ENCODE peak calls at places on chromosomes 6 and 20, in eight cellular contexts. One of them, this sample, is unnamed.

GRCh38 chr6:15274696-15275387 is 29.0 kb downstream of the JARID2 start:
- DNase-seq in mesothelial cell of epicardium: no peak
- DNase-seq in spleen: no peak
- DNase-seq in epithelial cell of esophagus: no peak
- DNase-seq in fibroblast of mammary gland: peak
- DNase-seq in MCF 10A: peak
- DNase-seq in AG09319: no peak
- DNase-seq in RWPE1: no peak
- DNase-seq in this sample: no peak

GRCh38 chr6:101614774-101615173 is 221.3 kb downstream of the GRIK2 start:
- DNase-seq in spleen: no peak
- DNase-seq in MCF 10A: peak
- DNase-seq in mesothelial cell of epicardium: no peak
- DNase-seq in AG09319: no peak
- DNase-seq in fibroblast of mammary gland: peak
- DNase-seq in RWPE1: peak
- DNase-seq in epithelial cell of esophagus: peak
- DNase-seq in this sample: no peak

GRCh38 chr6:91653324-91653723 is 1066.5 kb upstream of the MAP3K7 start:
- DNase-seq in MCF 10A: no peak
- DNase-seq in spleen: no peak
- DNase-seq in fibroblast of mammary gland: no peak
- DNase-seq in AG09319: no peak
- DNase-seq in mesothelial cell of epicardium: no peak
- DNase-seq in epithelial cell of esophagus: no peak
- DNase-seq in RWPE1: no peak
- DNase-seq in this sample: no peak

GRCh38 chr20:19785173-19785799 is 27.2 kb downstream of the RIN2 start:
- DNase-seq in MCF 10A: peak
- DNase-seq in fibroblast of mammary gland: peak
- DNase-seq in epithelial cell of esophagus: no peak
- DNase-seq in AG09319: no peak
- DNase-seq in mesothelial cell of epicardium: no peak
- DNase-seq in spleen: no peak
- DNase-seq in RWPE1: no peak
- DNase-seq in this sample: no peak

GRCh38 chr20:37914672-37915433 is 11.9 kb downstream of the VSTM2L start:
- DNase-seq in spleen: no peak
- DNase-seq in fibroblast of mammary gland: no peak
- DNase-seq in RWPE1: no peak
- DNase-seq in MCF 10A: no peak
- DNase-seq in epithelial cell of esophagus: no peak
- DNase-seq in AG09319: no peak
- DNase-seq in mesothelial cell of epicardium: peak
- DNase-seq in this sample: peak

GRCh38 chr20:14609328-14610221 is 272.2 kb upstream of the FLRT3 start:
- DNase-seq in MCF 10A: no peak
- DNase-seq in AG09319: no peak
- DNase-seq in epithelial cell of esophagus: no peak
- DNase-seq in RWPE1: no peak
- DNase-seq in spleen: no peak
- DNase-seq in mesothelial cell of epicardium: no peak
- DNase-seq in fibroblast of mammary gland: no peak
- DNase-seq in this sample: no peak

GRCh38 chr6:683742-684440 is 9.0 kb downstream of the EXOC2 start:
- DNase-seq in mesothelial cell of epicardium: peak
- DNase-seq in MCF 10A: no peak
- DNase-seq in RWPE1: no peak
- DNase-seq in spleen: no peak
- DNase-seq in fibroblast of mammary gland: peak
- DNase-seq in AG09319: peak
- DNase-seq in epithelial cell of esophagus: no peak
- DNase-seq in this sample: peak

GRCh38 chr20:58014628-58015315 is 213.7 kb downstream of the ANKRD60 start:
- DNase-seq in fibroblast of mammary gland: no peak
- DNase-seq in AG09319: no peak
- DNase-seq in MCF 10A: peak
- DNase-seq in mesothelial cell of epicardium: no peak
- DNase-seq in epithelial cell of esophagus: peak
- DNase-seq in spleen: no peak
- DNase-seq in RWPE1: peak
- DNase-seq in this sample: peak

GRCh38 chr20:38168791-38169589 is 3.9 kb upstream of the TGM2 start:
- DNase-seq in epithelial cell of esophagus: peak
- DNase-seq in spleen: peak
- DNase-seq in AG09319: no peak
- DNase-seq in MCF 10A: peak
- DNase-seq in RWPE1: peak
- DNase-seq in fibroblast of mammary gland: no peak
- DNase-seq in mesothelial cell of epicardium: no peak
- DNase-seq in this sample: no peak

GRCh38 chr20:24699321-24700165 is 230.1 kb downstream of the SYNDIG1 start:
- DNase-seq in AG09319: no peak
- DNase-seq in fibroblast of mammary gland: no peak
- DNase-seq in epithelial cell of esophagus: no peak
- DNase-seq in RWPE1: no peak
- DNase-seq in mesothelial cell of epicardium: peak
- DNase-seq in spleen: peak
- DNase-seq in MCF 10A: no peak
- DNase-seq in this sample: no peak

GRCh38 chr6:166556871-166557322 is 29.6 kb downstream of the RAMACL start:
- DNase-seq in mesothelial cell of epicardium: no peak
- DNase-seq in RWPE1: peak
- DNase-seq in MCF 10A: peak
- DNase-seq in AG09319: peak
- DNase-seq in epithelial cell of esophagus: peak
- DNase-seq in fibroblast of mammary gland: peak
- DNase-seq in spleen: peak
- DNase-seq in this sample: peak

GRCh38 chr6:11785953-11786579 is 7.5 kb upstream of the ADTRP start:
- DNase-seq in spleen: no peak
- DNase-seq in epithelial cell of esophagus: no peak
- DNase-seq in RWPE1: no peak
- DNase-seq in fibroblast of mammary gland: no peak
- DNase-seq in MCF 10A: no peak
- DNase-seq in mesothelial cell of epicardium: no peak
- DNase-seq in AG09319: no peak
- DNase-seq in this sample: peak

GRCh38 chr6:88899569-88900316 is 63.7 kb downstream of the RNGTT start:
- DNase-seq in mesothelial cell of epicardium: no peak
- DNase-seq in epithelial cell of esophagus: peak
- DNase-seq in MCF 10A: no peak
- DNase-seq in AG09319: no peak
- DNase-seq in RWPE1: no peak
- DNase-seq in spleen: no peak
- DNase-seq in fibroblast of mammary gland: no peak
- DNase-seq in this sample: no peak

GRCh38 chr6:27761391-27761790 is 150.8 kb downstream of the OR2B2 start:
- DNase-seq in AG09319: no peak
- DNase-seq in RWPE1: no peak
- DNase-seq in epithelial cell of esophagus: no peak
- DNase-seq in fibroblast of mammary gland: peak
- DNase-seq in MCF 10A: peak
- DNase-seq in mesothelial cell of epicardium: no peak
- DNase-seq in spleen: no peak
- DNase-seq in this sample: peak

GRCh38 chr6:166005401-166005845 is 162.2 kb downstream of the TBXT start:
- DNase-seq in AG09319: no peak
- DNase-seq in RWPE1: peak
- DNase-seq in spleen: no peak
- DNase-seq in MCF 10A: peak
- DNase-seq in fibroblast of mammary gland: peak
- DNase-seq in mesothelial cell of epicardium: peak
- DNase-seq in epithelial cell of esophagus: no peak
- DNase-seq in this sample: no peak

GRCh38 chr20:23269954-23270353 is 80.6 kb upstream of the NXT1 start:
- DNase-seq in RWPE1: no peak
- DNase-seq in AG09319: no peak
- DNase-seq in epithelial cell of esophagus: no peak
- DNase-seq in fibroblast of mammary gland: no peak
- DNase-seq in MCF 10A: no peak
- DNase-seq in spleen: peak
- DNase-seq in mesothelial cell of epicardium: no peak
- DNase-seq in this sample: no peak

GRCh38 chr6:170026272-170027110 is 264.4 kb downstream of the DLL1 start:
- DNase-seq in epithelial cell of esophagus: peak
- DNase-seq in MCF 10A: peak
- DNase-seq in spleen: peak
- DNase-seq in mesothelial cell of epicardium: no peak
- DNase-seq in AG09319: no peak
- DNase-seq in RWPE1: peak
- DNase-seq in fibroblast of mammary gland: no peak
- DNase-seq in this sample: no peak

GRCh38 chr6:135089901-135090300 is 35.3 kb upstream of the HBS1L start:
- DNase-seq in epithelial cell of esophagus: no peak
- DNase-seq in mesothelial cell of epicardium: no peak
- DNase-seq in MCF 10A: no peak
- DNase-seq in fibroblast of mammary gland: no peak
- DNase-seq in AG09319: no peak
- DNase-seq in RWPE1: no peak
- DNase-seq in spleen: no peak
- DNase-seq in this sample: peak

GRCh38 chr20:6504179-6504578 is 263.3 kb upstream of the BMP2 start:
- DNase-seq in RWPE1: no peak
- DNase-seq in fibroblast of mammary gland: no peak
- DNase-seq in mesothelial cell of epicardium: no peak
- DNase-seq in spleen: no peak
- DNase-seq in epithelial cell of esophagus: no peak
- DNase-seq in MCF 10A: no peak
- DNase-seq in AG09319: no peak
- DNase-seq in this sample: no peak

GRCh38 chr6:37994238-37994637 is 174.7 kb downstream of the ZFAND3 start:
- DNase-seq in AG09319: no peak
- DNase-seq in RWPE1: peak
- DNase-seq in spleen: no peak
- DNase-seq in mesothelial cell of epicardium: no peak
- DNase-seq in epithelial cell of esophagus: peak
- DNase-seq in fibroblast of mammary gland: peak
- DNase-seq in MCF 10A: no peak
- DNase-seq in this sample: no peak

GRCh38 chr6:83824388-83824801 is 28.8 kb upstream of the RIPPLY2 start:
- DNase-seq in AG09319: no peak
- DNase-seq in fibroblast of mammary gland: peak
- DNase-seq in RWPE1: peak
- DNase-seq in epithelial cell of esophagus: peak
- DNase-seq in mesothelial cell of epicardium: no peak
- DNase-seq in spleen: no peak
- DNase-seq in MCF 10A: peak
- DNase-seq in this sample: no peak

GRCh38 chr6:29824144-29824543 is 3.5 kb upstream of the HLA-G start:
- DNase-seq in RWPE1: no peak
- DNase-seq in MCF 10A: no peak
- DNase-seq in AG09319: no peak
- DNase-seq in epithelial cell of esophagus: no peak
- DNase-seq in mesothelial cell of epicardium: no peak
- DNase-seq in fibroblast of mammary gland: no peak
- DNase-seq in spleen: no peak
- DNase-seq in this sample: no peak

GRCh38 chr20:32235331-32236047 is 27.8 kb downstream of the POFUT1 start:
- DNase-seq in epithelial cell of esophagus: no peak
- DNase-seq in spleen: no peak
- DNase-seq in mesothelial cell of epicardium: no peak
- DNase-seq in RWPE1: no peak
- DNase-seq in fibroblast of mammary gland: no peak
- DNase-seq in AG09319: no peak
- DNase-seq in MCF 10A: no peak
- DNase-seq in this sample: no peak
- TF ChIP-seq CTCF in epithelial cell of esophagus: no peak
- TF ChIP-seq CTCF in spleen: no peak
- TF ChIP-seq CTCF in mesothelial cell of epicardium: no peak
- TF ChIP-seq CTCF in RWPE1: no peak
- TF ChIP-seq CTCF in fibroblast of mammary gland: no peak
- TF ChIP-seq CTCF in AG09319: no peak
- TF ChIP-seq CTCF in MCF 10A: no peak
- TF ChIP-seq CTCF in this sample: no peak

DNA sequence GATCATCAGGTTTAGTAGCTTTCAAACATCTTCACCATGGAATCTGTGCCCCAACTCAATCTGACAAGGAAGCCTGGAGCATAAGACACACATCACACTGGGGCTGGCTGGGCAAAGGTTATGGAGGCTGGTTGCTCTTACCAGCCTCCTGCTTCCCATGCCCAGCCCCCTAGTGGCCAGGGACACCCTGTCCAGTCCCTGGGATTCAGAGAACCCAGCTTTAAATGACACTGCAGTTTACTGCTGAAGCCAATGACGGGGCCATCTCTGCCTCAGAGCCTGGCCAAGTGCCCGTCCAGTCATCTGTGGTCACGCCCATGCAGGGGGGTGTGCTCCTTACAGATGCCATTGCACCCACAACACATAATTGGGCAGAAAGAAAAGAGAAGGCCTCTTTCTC is 272.9 kb downstream of the SMOC2 start:
- DNase-seq in AG09319: no peak
- DNase-seq in fibroblast of mammary gland: peak
- DNase-seq in MCF 10A: peak
- DNase-seq in spleen: no peak
- DNase-seq in epithelial cell of esophagus: no peak
- DNase-seq in RWPE1: peak
- DNase-seq in mesothelial cell of epicardium: no peak
- DNase-seq in this sample: no peak
- TF ChIP-seq CTCF in AG09319: no peak
- TF ChIP-seq CTCF in fibroblast of mammary gland: peak
- TF ChIP-seq CTCF in MCF 10A: peak
- TF ChIP-seq CTCF in spleen: no peak
- TF ChIP-seq CTCF in epithelial cell of esophagus: no peak
- TF ChIP-seq CTCF in RWPE1: no peak
- TF ChIP-seq CTCF in mesothelial cell of epicardium: no peak
- TF ChIP-seq CTCF in this sample: no peak

DNA sequence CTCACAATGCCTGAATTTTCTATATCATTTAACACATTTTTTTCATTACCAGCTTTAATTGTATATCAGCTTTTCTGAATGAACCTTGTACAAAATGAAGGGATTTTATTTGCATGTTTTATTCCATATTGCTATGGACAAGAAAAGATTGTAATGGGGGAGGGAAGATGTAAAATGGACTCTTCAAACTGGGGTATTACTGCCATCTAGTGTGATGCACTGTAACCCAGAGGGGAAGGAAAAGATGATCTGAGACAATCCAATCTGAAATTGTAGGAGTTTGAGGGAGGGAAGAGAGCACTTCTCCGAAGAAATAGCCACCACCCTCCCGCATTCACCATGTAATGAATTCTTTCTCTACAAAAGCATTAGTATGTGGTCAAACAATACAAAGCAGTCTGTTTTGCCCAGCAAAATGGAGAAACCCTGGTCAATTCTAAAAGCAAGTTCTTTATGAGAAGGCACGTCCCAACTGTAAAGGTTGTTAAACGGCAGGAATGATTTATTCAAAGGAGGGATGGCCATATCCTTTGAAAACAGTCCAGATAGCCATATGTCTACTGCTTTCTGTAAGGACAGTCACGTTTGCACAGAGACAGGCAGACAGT is 679.5 kb upstream of the NRSN1 start:
- DNase-seq in spleen: no peak
- DNase-seq in epithelial cell of esophagus: peak
- DNase-seq in RWPE1: peak
- DNase-seq in fibroblast of mammary gland: peak
- DNase-seq in mesothelial cell of epicardium: no peak
- DNase-seq in AG09319: peak
- DNase-seq in MCF 10A: peak
- DNase-seq in this sample: no peak
- TF ChIP-seq CTCF in spleen: peak
- TF ChIP-seq CTCF in epithelial cell of esophagus: peak
- TF ChIP-seq CTCF in RWPE1: peak
- TF ChIP-seq CTCF in fibroblast of mammary gland: peak
- TF ChIP-seq CTCF in mesothelial cell of epicardium: no peak
- TF ChIP-seq CTCF in AG09319: peak
- TF ChIP-seq CTCF in MCF 10A: peak
- TF ChIP-seq CTCF in this sample: no peak

GRCh38 chr20:62133864-62134263 is 9.3 kb downstream of the PSMA7 start:
- DNase-seq in mesothelial cell of epicardium: no peak
- DNase-seq in spleen: no peak
- DNase-seq in AG09319: no peak
- DNase-seq in epithelial cell of esophagus: no peak
- DNase-seq in RWPE1: no peak
- DNase-seq in fibroblast of mammary gland: peak
- DNase-seq in MCF 10A: no peak
- DNase-seq in this sample: no peak
- TF ChIP-seq CTCF in mesothelial cell of epicardium: no peak
- TF ChIP-seq CTCF in spleen: no peak
- TF ChIP-seq CTCF in AG09319: peak
- TF ChIP-seq CTCF in epithelial cell of esophagus: no peak
- TF ChIP-seq CTCF in RWPE1: no peak
- TF ChIP-seq CTCF in fibroblast of mammary gland: peak
- TF ChIP-seq CTCF in MCF 10A: no peak
- TF ChIP-seq CTCF in this sample: no peak